ENCODE peak calls at places on chromosomes 12 and 14, in nine cellular contexts. X is right cardiac atrium; R is effector memory CD8-positive, alpha-beta T cell; V is GM18507; T is glomerular endothelial cell; Q is NCI-H1092 treated with DMSO at 0.1 percent for 48 hours; H is mesendoderm; S is upper lobe of right lung; Y is endodermal cell. J is an unnamed sample.

GRCh38 chr12:6097384-6097783 is 27.1 kb downstream of the VWF start:
- DNase-seq in X (no peak), R (no peak), V (no peak), T (no peak), Q (no peak), H (no peak), S (no peak), Y (peak), J (no peak)

GRCh38 chr14:99928963-99929362 is 135.8 kb downstream of the EML1 start:
- DNase-seq in X (no peak), R (no peak), V (no peak), T (no peak), Q (no peak), H (no peak), S (no peak), Y (no peak), J (no peak)

GRCh38 chr12:10304161-10304574 is 3.5 kb upstream of the KLRD1 start:
- DNase-seq in X (no peak), R (peak), V (no peak), T (no peak), Q (no peak), H (no peak), S (no peak), Y (no peak), J (no peak)

GRCh38 chr14:85438001-85438400 is 91.9 kb upstream of the FLRT2 start:
- DNase-seq in X (no peak), R (no peak), V (no peak), T (no peak), Q (no peak), H (no peak), S (no peak), Y (no peak), J (no peak)

GRCh38 chr14:59482471-59483331 is 1.5 kb downstream of the L3HYPDH start:
- DNase-seq in X (peak), R (no peak), V (no peak), T (no peak), Q (peak), H (peak), S (no peak), Y (no peak), J (no peak)

GRCh38 chr12:27220057-27220987 is 23.8 kb upstream of the STK38L start:
- DNase-seq in X (no peak), R (no peak), V (peak), T (no peak), Q (no peak), H (no peak), S (no peak), Y (no peak), J (no peak)

GRCh38 chr12:22609501-22609900 is 15.5 kb upstream of the ETNK1 start:
- DNase-seq in X (no peak), R (no peak), V (no peak), T (no peak), Q (no peak), H (no peak), S (no peak), Y (no peak), J (no peak)

GRCh38 chr14:98138666-98139065 is 1133.3 kb downstream of the BCL11B start:
- DNase-seq in X (no peak), R (peak), V (no peak), T (no peak), Q (peak), H (peak), S (no peak), Y (peak), J (no peak)

GRCh38 chr14:81459421-81459820 is 59.3 kb upstream of the STON2 start:
- DNase-seq in X (no peak), R (no peak), V (no peak), T (no peak), Q (no peak), H (no peak), S (no peak), Y (peak), J (no peak)

GRCh38 chr14:75041613-75042012 is 9.7 kb downstream of the MLH3 start:
- DNase-seq in X (no peak), R (no peak), V (no peak), T (no peak), Q (no peak), H (no peak), S (no peak), Y (no peak), J (no peak)

J was measured in spleen.